ENCODE peak calls at places on chromosomes 11 and 22, in ten cellular contexts. U, D, Y, Q, X, O, K, E, F and P are unnamed samples.

GRCh38 chr11:6258571-6258998 is 1.1 kb upstream of the CCKBR start:
- DNase-seq in X (no peak), Y (no peak), U (no peak), O (no peak), D (no peak), F (no peak), K (peak; percentile 31), E (no peak), Q (no peak), P (no peak)

GRCh38 chr11:119616586-119617342 is 112.2 kb downstream of the NECTIN1 start:
- DNase-seq in O (no peak), Q (no peak), E (no peak), Y (no peak), K (no peak), X (no peak), U (no peak), F (no peak), D (no peak), P (no peak)

GRCh38 chr11:60705895-60706294 is 6.5 kb downstream of the MS4A8 start:
- DNase-seq in X (no peak), U (no peak), F (no peak), D (no peak), Q (no peak), E (no peak), Y (no peak), K (no peak), O (no peak), P (no peak)

GRCh38 chr11:10777806-10778205 is 26.8 kb downstream of the CTR9 start:
- DNase-seq in K (no peak), E (no peak), Y (no peak), D (no peak), X (no peak), U (peak; percentile 29), O (no peak), Q (no peak), F (no peak), P (no peak)

GRCh38 chr11:73295259-73295995 is 12.6 kb upstream of the ARHGEF17 start:
- DNase-seq in Y (no peak), X (peak; percentile 84), F (peak; percentile 68), U (peak; percentile 86), E (peak; percentile 87), K (peak; percentile 72), D (peak; percentile 91), Q (peak; percentile 19), O (no peak), P (peak; percentile 71)

GRCh38 chr11:97463891-97464290 is 1074.1 kb downstream of the JRKL start:
- DNase-seq in X (no peak), K (no peak), O (no peak), Y (no peak), E (no peak), D (no peak), Q (no peak), F (no peak), U (no peak), P (no peak)

GRCh38 chr11:34147581-34147980 is 42.2 kb downstream of the NAT10 start:
- DNase-seq in F (no peak), U (no peak), X (no peak), K (no peak), E (no peak), O (no peak), Y (no peak), Q (no peak), D (no peak), P (no peak)

GRCh38 chr11:97814325-97814959 is 1206.3 kb upstream of the CNTN5 start:
- DNase-seq in K (no peak), Y (no peak), D (no peak), O (no peak), Q (no peak), F (peak; percentile 8), E (no peak), U (no peak), X (no peak), P (no peak)

GRCh38 chr22:35458547-35459422 is 58.8 kb downstream of the MCM5 start:
- DNase-seq in K (no peak), Q (no peak), X (no peak), D (no peak), O (no peak), E (no peak), U (no peak), Y (no peak), F (no peak), P (no peak)

GRCh38 chr22:35459423-35459894 is 59.5 kb downstream of the MCM5 start:
- DNase-seq in X (no peak), D (no peak), F (no peak), O (no peak), K (no peak), U (no peak), Y (no peak), Q (no peak), E (no peak), P (no peak)

GRCh38 chr22:35462558-35463230 is 62.8 kb downstream of the MCM5 start:
- DNase-seq in E (no peak), K (no peak), Y (no peak), U (no peak), D (no peak), Q (no peak), X (no peak), F (no peak), O (no peak), P (no peak)

GRCh38 chr22:35463231-35463933 is 63.4 kb downstream of the MCM5 start:
- DNase-seq in D (no peak), X (no peak), O (no peak), F (no peak), Q (no peak), K (no peak), E (no peak), U (no peak), Y (no peak), P (no peak)

DNA sequence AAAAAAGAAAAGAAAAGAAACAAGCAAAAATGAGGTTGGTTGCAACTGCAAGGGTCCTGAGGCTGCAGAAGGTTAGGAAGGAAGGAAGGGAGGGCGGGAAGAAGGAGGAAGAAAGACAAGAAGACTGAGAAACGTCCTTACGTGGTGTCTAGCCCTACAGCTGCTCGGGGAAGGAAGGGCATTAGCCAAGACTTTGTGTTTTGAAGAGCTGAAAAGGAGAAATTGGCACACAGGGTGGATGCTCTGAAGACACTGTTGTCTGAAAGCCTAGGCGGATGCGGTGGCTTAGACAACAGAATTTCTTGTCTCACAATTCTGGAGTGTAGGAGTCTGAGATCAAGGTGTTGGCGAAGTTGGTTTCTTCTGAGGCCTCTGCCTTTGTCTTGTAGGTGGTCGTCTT is 60.7 kb downstream of the MCM5 start:
- DNase-seq in D (no peak), Q (no peak), Y (no peak), O (no peak), X (no peak), F (no peak), E (no peak), U (no peak), K (no peak), P (no peak)
- TF ChIP-seq CTCF in D (no peak), Q (no peak), Y (no peak), O (no peak), X (no peak), F (no peak), E (no peak), U (no peak), K (no peak), P (no peak)

GRCh38 chr11:88275636-88276035 is 61.9 kb downstream of the CTSC start:
- DNase-seq in U (no peak), K (no peak), E (no peak), X (no peak), D (no peak), Y (no peak), O (no peak), Q (no peak), F (no peak), P (no peak)

GRCh38 chr11:88280673-88281316 is 56.7 kb downstream of the CTSC start:
- DNase-seq in O (no peak), Q (no peak), K (no peak), D (no peak), U (peak; percentile 41), X (no peak), Y (no peak), E (no peak), F (peak; percentile 40), P (no peak)

GRCh38 chr11:88282789-88283188 is 54.7 kb downstream of the CTSC start:
- DNase-seq in U (no peak), F (peak; percentile 31), K (no peak), O (no peak), X (no peak), E (no peak), Y (peak; percentile 8), Q (no peak), D (no peak), P (no peak)

GRCh38 chr11:88284306-88285057 is 53.1 kb downstream of the CTSC start:
- DNase-seq in Q (no peak), F (peak; percentile 19), X (no peak), Y (peak; percentile 27), K (no peak), E (no peak), D (no peak), U (no peak), O (no peak), P (no peak)

DNA sequence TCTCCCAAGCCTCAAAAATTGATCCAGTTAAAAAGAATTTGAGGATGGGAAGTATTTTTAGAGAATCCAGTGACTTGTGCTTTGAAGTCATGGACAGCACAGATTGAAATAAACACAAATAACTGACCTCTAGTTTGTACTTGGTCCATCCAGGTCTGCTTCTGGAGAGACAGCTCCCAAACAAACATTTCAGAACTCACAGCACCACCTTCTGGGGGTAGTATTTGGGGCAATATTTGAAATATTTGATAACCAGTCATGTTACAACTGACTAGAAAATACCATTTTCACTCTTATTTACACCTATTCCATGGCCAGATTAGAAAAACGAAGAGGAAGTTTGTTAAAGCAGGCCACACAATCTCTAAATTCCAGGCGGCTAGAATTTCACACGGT is 56.2 kb downstream of the CTSC start:
- DNase-seq in X (no peak), O (no peak), U (no peak), F (peak; percentile 8), Y (no peak), Q (no peak), K (no peak), E (no peak), D (no peak), P (no peak)
- TF ChIP-seq CTCF in X (no peak), O (peak; percentile 21), U (peak; percentile 36), F (no peak), Y (peak; percentile 30), Q (no peak), K (no peak), E (no peak), D (no peak), P (no peak)

GRCh38 chr22:42279425-42280020 is 9.1 kb upstream of the TCF20 start:
- DNase-seq in D (no peak), F (no peak), X (no peak), Y (no peak), Q (no peak), K (no peak), O (no peak), E (no peak), U (no peak), P (no peak)

GRCh38 chr22:42277232-42277753 is 6.8 kb upstream of the TCF20 start:
- DNase-seq in X (no peak), K (no peak), Y (no peak), D (no peak), Q (no peak), F (no peak), O (no peak), U (no peak), E (no peak), P (no peak)

GRCh38 chr22:42280140-42280539 is 9.7 kb upstream of the TCF20 start:
- DNase-seq in O (no peak), X (no peak), F (no peak), D (no peak), Q (no peak), U (no peak), E (no peak), Y (no peak), K (no peak), P (no peak)

GRCh38 chr22:42275970-42276369 is 5.5 kb upstream of the TCF20 start:
- DNase-seq in K (no peak), F (no peak), Q (no peak), E (no peak), X (no peak), Y (no peak), D (no peak), O (no peak), U (no peak), P (no peak)

DNA sequence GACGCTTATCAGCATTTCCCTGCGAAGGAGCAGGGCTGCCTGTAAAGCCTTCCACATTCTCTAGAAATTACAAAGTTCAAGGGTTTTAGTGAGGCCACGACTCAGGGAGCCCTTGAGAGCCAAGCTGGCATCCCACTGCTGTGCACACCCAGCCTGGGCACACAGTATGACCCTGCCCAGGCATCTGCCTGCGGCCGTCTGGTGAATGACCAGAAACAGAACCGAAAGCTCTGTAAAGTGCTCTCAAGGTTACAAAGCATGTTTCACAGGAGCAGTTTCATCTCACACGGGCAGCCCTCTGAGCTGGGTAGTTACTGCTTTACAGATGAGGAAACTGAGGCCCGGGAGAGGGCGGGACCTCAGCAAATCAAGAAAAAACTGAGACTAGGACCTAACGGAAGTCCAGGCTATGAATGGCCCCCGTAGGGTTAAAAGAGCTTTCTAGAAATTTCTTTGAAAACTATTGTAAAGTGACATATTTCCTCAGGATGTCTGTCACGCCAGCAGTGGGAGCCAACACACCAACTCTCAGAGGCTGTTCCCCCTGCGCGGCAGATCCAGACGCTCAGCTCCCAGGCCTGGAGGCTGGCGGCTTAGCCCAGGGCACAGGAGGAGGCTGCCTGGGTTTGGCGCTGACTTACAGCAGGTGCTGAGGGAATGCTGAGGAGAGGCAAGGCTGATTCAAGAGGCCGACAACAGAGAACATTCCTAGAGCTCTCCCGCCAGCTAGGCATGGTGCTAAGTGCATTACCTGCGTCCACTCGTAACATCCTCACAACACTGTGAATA is 7.7 kb upstream of the TCF20 start:
- DNase-seq in D (no peak), O (no peak), F (peak; percentile 11), E (no peak), Q (peak; percentile 5), Y (no peak), U (no peak), K (no peak), X (no peak), P (no peak)
- TF ChIP-seq CTCF in D (peak; percentile 44), O (peak; percentile 38), F (peak; percentile 32), E (no peak), Q (no peak), Y (peak; percentile 6), U (peak; percentile 20), K (no peak), X (no peak), P (no peak)

GRCh38 chr22:37733625-37734401 is 37.0 kb downstream of the TRIOBP start:
- DNase-seq in Q (no peak), K (peak; percentile 74), U (no peak), F (no peak), O (no peak), Y (no peak), X (no peak), E (no peak), D (no peak), P (no peak)

GRCh38 chr22:37735054-37735453 is 38.2 kb downstream of the TRIOBP start:
- DNase-seq in F (peak; percentile 37), E (no peak), Q (no peak), K (peak; percentile 82), O (no peak), X (no peak), D (peak; percentile 54), U (no peak), Y (no peak), P (peak; percentile 50)

GRCh38 chr22:37732699-37733607 is 36.1 kb downstream of the TRIOBP start:
- DNase-seq in X (no peak), K (no peak), E (no peak), O (no peak), Y (no peak), F (no peak), U (no peak), Q (no peak), D (no peak), P (no peak)

GRCh38 chr22:37734402-37734700 is 37.5 kb downstream of the TRIOBP start:
- DNase-seq in Y (no peak), D (no peak), O (no peak), Q (no peak), X (no peak), E (no peak), F (no peak), U (no peak), K (no peak), P (no peak)

DNA sequence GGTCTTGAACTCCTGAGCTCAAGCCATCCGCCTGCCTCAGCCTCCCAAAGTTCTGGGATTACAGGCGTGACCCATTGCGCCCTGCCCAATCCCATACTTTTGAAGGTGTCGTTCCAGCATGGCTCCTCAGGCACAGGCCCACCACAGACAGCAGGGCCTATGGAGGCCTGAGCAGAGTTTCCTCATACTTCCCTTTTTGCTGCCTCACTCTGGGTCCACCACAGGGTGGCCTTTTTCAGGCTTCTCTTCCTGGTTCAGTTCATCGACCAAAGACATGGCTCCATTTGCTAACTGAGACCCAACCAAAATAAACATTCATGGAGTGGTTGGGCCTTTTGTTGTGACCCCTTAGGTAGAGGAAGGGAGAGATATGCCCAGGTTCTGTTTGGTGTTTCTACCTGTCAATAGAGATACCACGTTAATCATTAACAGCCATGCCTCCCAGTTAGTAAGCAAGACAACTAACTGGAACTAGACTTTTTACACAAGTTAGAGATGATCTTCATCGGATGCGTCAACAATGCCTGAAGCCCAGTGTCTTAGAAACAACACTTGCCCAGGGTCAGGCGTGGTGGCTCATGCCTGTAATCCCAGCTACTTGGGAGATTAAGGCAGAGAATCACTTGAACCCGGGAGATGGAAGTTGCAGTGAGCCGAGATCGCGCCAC is 35.1 kb downstream of the TRIOBP start:
- DNase-seq in E (no peak), U (no peak), D (no peak), Q (no peak), O (no peak), K (peak; percentile 65), X (no peak), F (no peak), Y (no peak), P (no peak)
- TF ChIP-seq CTCF in E (no peak), U (peak; percentile 9), D (no peak), Q (no peak), O (peak; percentile 24), K (no peak), X (no peak), F (peak; percentile 12), Y (no peak), P (peak; percentile 44)